ENCODE peak calls at places on chromosomes 5 and 9, in eight cellular contexts. One of them, this sample, is unnamed.

GRCh38 chr5:147408980-147409379 is 100.9 kb downstream of the DPYSL3 start:
- DNase-seq in Panc1: no peak
- DNase-seq in AG10803: no peak
- DNase-seq in astrocyte: no peak
- DNase-seq in mucosa of descending colon: no peak
- DNase-seq in body of pancreas: no peak
- DNase-seq in keratinocyte: no peak
- DNase-seq in brain microvascular endothelial cell: no peak
- DNase-seq in this sample: no peak

GRCh38 chr5:111461261-111461671 is 51.1 kb downstream of the STARD4 start:
- DNase-seq in Panc1: no peak
- DNase-seq in AG10803: no peak
- DNase-seq in astrocyte: no peak
- DNase-seq in mucosa of descending colon: no peak
- DNase-seq in body of pancreas: peak; percentile 35
- DNase-seq in keratinocyte: no peak
- DNase-seq in brain microvascular endothelial cell: peak; percentile 32
- DNase-seq in this sample: peak; percentile 38

GRCh38 chr5:89932771-89933181 is 476.8 kb downstream of the CETN3 start:
- DNase-seq in Panc1: no peak
- DNase-seq in AG10803: no peak
- DNase-seq in astrocyte: peak; percentile 15
- DNase-seq in mucosa of descending colon: no peak
- DNase-seq in body of pancreas: no peak
- DNase-seq in keratinocyte: no peak
- DNase-seq in brain microvascular endothelial cell: no peak
- DNase-seq in this sample: peak; percentile 70

GRCh38 chr5:96459313-96460109 is 26.5 kb upstream of the PCSK1 start:
- DNase-seq in Panc1: no peak
- DNase-seq in AG10803: peak; percentile 24
- DNase-seq in astrocyte: no peak
- DNase-seq in mucosa of descending colon: no peak
- DNase-seq in body of pancreas: no peak
- DNase-seq in keratinocyte: no peak
- DNase-seq in brain microvascular endothelial cell: no peak
- DNase-seq in this sample: no peak

GRCh38 chr9:91071185-91071990 is 269.8 kb downstream of the SYK start:
- DNase-seq in Panc1: no peak
- DNase-seq in AG10803: peak; percentile 95
- DNase-seq in astrocyte: peak; percentile 92
- DNase-seq in mucosa of descending colon: no peak
- DNase-seq in body of pancreas: no peak
- DNase-seq in keratinocyte: no peak
- DNase-seq in brain microvascular endothelial cell: peak; percentile 96
- DNase-seq in this sample: peak; percentile 73

GRCh38 chr5:50675385-50675784 is 8.9 kb downstream of the PARP8 start:
- DNase-seq in Panc1: no peak
- DNase-seq in AG10803: no peak
- DNase-seq in astrocyte: no peak
- DNase-seq in mucosa of descending colon: no peak
- DNase-seq in body of pancreas: no peak
- DNase-seq in keratinocyte: no peak
- DNase-seq in brain microvascular endothelial cell: no peak
- DNase-seq in this sample: no peak

GRCh38 chr9:83259558-83259957 is 196.6 kb upstream of the RASEF start:
- DNase-seq in Panc1: no peak
- DNase-seq in AG10803: no peak
- DNase-seq in astrocyte: no peak
- DNase-seq in mucosa of descending colon: no peak
- DNase-seq in body of pancreas: no peak
- DNase-seq in keratinocyte: no peak
- DNase-seq in brain microvascular endothelial cell: no peak
- DNase-seq in this sample: no peak

GRCh38 chr9:115671236-115671770 is 482.3 kb upstream of the PAPPA start:
- DNase-seq in Panc1: no peak
- DNase-seq in AG10803: peak; percentile 29
- DNase-seq in astrocyte: no peak
- DNase-seq in mucosa of descending colon: no peak
- DNase-seq in body of pancreas: no peak
- DNase-seq in keratinocyte: no peak
- DNase-seq in brain microvascular endothelial cell: no peak
- DNase-seq in this sample: no peak

DNA sequence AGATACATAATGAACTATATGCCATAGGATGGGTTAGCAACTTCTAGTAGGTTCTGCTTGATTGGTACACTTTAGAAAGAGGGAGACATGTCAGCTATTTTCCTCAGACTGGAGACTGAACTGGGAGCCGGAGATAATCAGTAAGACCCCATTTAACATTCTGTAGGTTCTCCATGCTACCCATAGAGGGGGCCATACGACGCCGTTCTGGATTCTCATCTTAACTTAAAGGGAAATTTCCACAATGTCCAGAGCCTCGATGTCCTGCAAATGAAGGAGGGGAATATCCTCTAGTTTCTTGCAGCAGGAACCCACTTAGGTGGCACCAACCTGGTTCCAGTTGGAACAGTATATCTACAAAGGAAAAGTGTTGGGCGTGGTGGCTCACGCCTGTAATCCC is 22.3 kb upstream of the NPM1 start:
- DNase-seq in Panc1: no peak
- DNase-seq in AG10803: no peak
- DNase-seq in astrocyte: no peak
- DNase-seq in mucosa of descending colon: no peak
- DNase-seq in body of pancreas: no peak
- DNase-seq in keratinocyte: no peak
- DNase-seq in brain microvascular endothelial cell: peak; percentile 18
- DNase-seq in this sample: peak; percentile 5
- TF ChIP-seq CTCF in Panc1: peak; percentile 69
- TF ChIP-seq CTCF in AG10803: peak; percentile 39
- TF ChIP-seq CTCF in astrocyte: peak; percentile 25
- TF ChIP-seq CTCF in mucosa of descending colon: no peak
- TF ChIP-seq CTCF in body of pancreas: no peak
- TF ChIP-seq CTCF in keratinocyte: peak; percentile 6
- TF ChIP-seq CTCF in brain microvascular endothelial cell: peak; percentile 71
- TF ChIP-seq CTCF in this sample: peak; percentile 31

DNA sequence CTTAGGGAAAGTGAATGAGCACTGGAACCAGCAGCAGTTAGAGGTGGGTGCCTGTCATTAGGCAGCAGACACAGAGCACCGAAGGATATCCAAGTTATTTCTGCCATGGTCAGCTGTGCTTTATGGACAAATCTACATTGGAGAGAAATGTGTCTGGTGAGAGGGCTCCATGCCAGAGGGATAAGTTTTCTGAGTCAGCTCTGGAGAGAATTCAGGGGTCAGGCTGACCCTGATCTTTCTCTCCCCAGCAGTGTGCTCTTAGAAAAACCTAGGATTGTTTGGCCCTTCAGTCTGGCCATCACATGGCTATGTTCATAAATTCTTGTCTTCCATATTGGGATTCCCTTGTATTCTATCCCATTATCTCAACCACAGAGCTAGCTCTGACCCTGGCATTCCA is 8.9 kb upstream of the IL17B start:
- DNase-seq in Panc1: no peak
- DNase-seq in AG10803: peak; percentile 66
- DNase-seq in astrocyte: peak; percentile 58
- DNase-seq in mucosa of descending colon: no peak
- DNase-seq in body of pancreas: no peak
- DNase-seq in keratinocyte: no peak
- DNase-seq in brain microvascular endothelial cell: peak; percentile 54
- DNase-seq in this sample: peak; percentile 81
- H3K4me3 ChIP-seq in Panc1: no peak overlapping the region
- H3K4me3 ChIP-seq in AG10803: no peak overlapping the region
- H3K4me3 ChIP-seq in astrocyte: no peak overlapping the region
- H3K4me3 ChIP-seq in mucosa of descending colon: no peak overlapping the region
- H3K4me3 ChIP-seq in body of pancreas: no peak overlapping the region
- H3K4me3 ChIP-seq in keratinocyte: no peak overlapping the region
- H3K4me3 ChIP-seq in brain microvascular endothelial cell: no peak overlapping the region
- H3K4me3 ChIP-seq in this sample: no peak overlapping the region

DNA sequence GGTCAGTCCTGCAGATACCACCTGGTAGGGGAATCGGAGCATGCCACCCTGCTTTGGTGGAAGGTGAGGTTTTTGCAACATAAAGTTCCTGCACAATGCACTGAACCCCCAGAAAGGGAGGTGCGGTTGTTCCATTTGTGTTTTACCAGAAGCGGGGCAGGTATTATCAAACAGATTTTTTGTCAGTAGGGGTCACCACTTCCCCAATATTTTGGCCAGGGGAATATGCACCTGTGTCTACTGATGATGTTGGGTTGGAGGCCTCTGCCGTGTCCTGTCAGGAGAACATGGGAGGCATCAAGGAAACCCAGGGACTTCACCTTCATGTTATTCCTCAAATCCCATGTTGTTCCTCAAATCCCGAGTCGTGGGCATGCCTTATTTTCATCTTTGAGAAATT is 438.7 kb downstream of the NTRK2 start:
- DNase-seq in Panc1: no peak
- DNase-seq in AG10803: no peak
- DNase-seq in astrocyte: no peak
- DNase-seq in mucosa of descending colon: no peak
- DNase-seq in body of pancreas: no peak
- DNase-seq in keratinocyte: no peak
- DNase-seq in brain microvascular endothelial cell: no peak
- DNase-seq in this sample: no peak
- TF ChIP-seq CTCF in Panc1: no peak
- TF ChIP-seq CTCF in AG10803: no peak
- TF ChIP-seq CTCF in astrocyte: no peak
- TF ChIP-seq CTCF in mucosa of descending colon: no peak
- TF ChIP-seq CTCF in body of pancreas: no peak
- TF ChIP-seq CTCF in keratinocyte: no peak
- TF ChIP-seq CTCF in brain microvascular endothelial cell: no peak
- TF ChIP-seq CTCF in this sample: no peak

GRCh38 chr9:37593877-37594448 is 1.6 kb upstream of the TOMM5 start:
- DNase-seq in Panc1: no peak
- DNase-seq in AG10803: peak; percentile 26
- DNase-seq in astrocyte: no peak
- DNase-seq in mucosa of descending colon: no peak
- DNase-seq in body of pancreas: no peak
- DNase-seq in keratinocyte: no peak
- DNase-seq in brain microvascular endothelial cell: no peak
- DNase-seq in this sample: no peak
- H3K4me3 ChIP-seq in Panc1: peak overlapping the region; percentile 54
- H3K4me3 ChIP-seq in AG10803: no peak overlapping the region
- H3K4me3 ChIP-seq in astrocyte: no peak overlapping the region
- H3K4me3 ChIP-seq in mucosa of descending colon: no peak overlapping the region
- H3K4me3 ChIP-seq in body of pancreas: no peak overlapping the region
- H3K4me3 ChIP-seq in keratinocyte: no peak overlapping the region
- H3K4me3 ChIP-seq in brain microvascular endothelial cell: no peak overlapping the region
- H3K4me3 ChIP-seq in this sample: no peak overlapping the region

DNA sequence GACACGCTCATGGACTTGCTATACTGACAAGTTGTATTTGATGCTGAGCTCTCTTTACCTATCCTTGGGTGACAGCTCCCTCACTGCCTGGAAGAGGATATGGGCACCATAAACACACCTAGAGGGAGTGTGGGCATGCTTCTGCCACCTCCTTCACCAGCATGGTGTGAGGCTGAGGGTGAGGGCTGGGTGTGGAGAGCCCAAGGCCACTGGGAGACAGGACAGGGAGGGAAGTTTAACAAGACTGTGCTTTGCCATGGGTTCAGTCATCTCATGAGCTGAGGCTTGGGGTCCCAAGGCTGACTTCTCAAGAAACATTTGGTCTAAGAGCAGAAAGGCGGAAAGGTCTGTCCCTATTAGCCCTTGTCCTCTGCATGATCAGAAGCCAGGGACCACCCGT is 93.6 kb upstream of the ANKRD55 start:
- DNase-seq in Panc1: no peak
- DNase-seq in AG10803: no peak
- DNase-seq in astrocyte: no peak
- DNase-seq in mucosa of descending colon: no peak
- DNase-seq in body of pancreas: no peak
- DNase-seq in keratinocyte: no peak
- DNase-seq in brain microvascular endothelial cell: no peak
- DNase-seq in this sample: no peak
- TF ChIP-seq CTCF in Panc1: no peak
- TF ChIP-seq CTCF in AG10803: no peak
- TF ChIP-seq CTCF in astrocyte: no peak
- TF ChIP-seq CTCF in mucosa of descending colon: no peak
- TF ChIP-seq CTCF in body of pancreas: no peak
- TF ChIP-seq CTCF in keratinocyte: no peak
- TF ChIP-seq CTCF in brain microvascular endothelial cell: no peak
- TF ChIP-seq CTCF in this sample: no peak

GRCh38 chr5:61626639-61627282 is 294.7 kb downstream of the ZSWIM6 start:
- DNase-seq in Panc1: no peak
- DNase-seq in AG10803: no peak
- DNase-seq in astrocyte: no peak
- DNase-seq in mucosa of descending colon: no peak
- DNase-seq in body of pancreas: no peak
- DNase-seq in keratinocyte: no peak
- DNase-seq in brain microvascular endothelial cell: no peak
- DNase-seq in this sample: no peak

GRCh38 chr5:61632064-61632463 is 300.0 kb downstream of the ZSWIM6 start:
- DNase-seq in Panc1: no peak
- DNase-seq in AG10803: no peak
- DNase-seq in astrocyte: no peak
- DNase-seq in mucosa of descending colon: no peak
- DNase-seq in body of pancreas: no peak
- DNase-seq in keratinocyte: no peak
- DNase-seq in brain microvascular endothelial cell: no peak
- DNase-seq in this sample: no peak

GRCh38 chr5:61635271-61635670 is 303.2 kb downstream of the ZSWIM6 start:
- DNase-seq in Panc1: no peak
- DNase-seq in AG10803: no peak
- DNase-seq in astrocyte: no peak
- DNase-seq in mucosa of descending colon: no peak
- DNase-seq in body of pancreas: no peak
- DNase-seq in keratinocyte: no peak
- DNase-seq in brain microvascular endothelial cell: no peak
- DNase-seq in this sample: no peak

GRCh38 chr5:61631438-61631941 is 299.4 kb downstream of the ZSWIM6 start:
- DNase-seq in Panc1: no peak
- DNase-seq in AG10803: peak; percentile 17
- DNase-seq in astrocyte: peak; percentile 55
- DNase-seq in mucosa of descending colon: no peak
- DNase-seq in body of pancreas: peak; percentile 46
- DNase-seq in keratinocyte: no peak
- DNase-seq in brain microvascular endothelial cell: peak; percentile 4
- DNase-seq in this sample: peak; percentile 54

DNA sequence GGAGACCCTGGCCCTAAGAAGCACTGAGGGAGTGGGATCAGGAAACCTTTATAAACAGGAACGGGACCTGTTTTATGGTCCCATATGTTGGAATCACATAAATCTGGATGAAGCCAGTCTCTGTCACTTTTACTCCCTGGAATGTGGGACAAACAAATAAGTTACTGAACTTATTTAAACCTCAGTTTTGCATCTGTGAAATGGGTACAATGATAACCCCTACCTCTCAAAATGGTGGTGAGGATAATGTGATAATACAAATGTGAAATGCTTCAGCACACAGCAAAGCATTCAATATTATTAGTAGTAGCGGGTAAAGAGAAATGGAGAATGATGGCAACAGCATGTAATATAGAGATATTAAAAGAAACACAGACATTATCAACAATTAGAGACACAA is 298.9 kb downstream of the ZSWIM6 start:
- DNase-seq in Panc1: no peak
- DNase-seq in AG10803: no peak
- DNase-seq in astrocyte: no peak
- DNase-seq in mucosa of descending colon: no peak
- DNase-seq in body of pancreas: no peak
- DNase-seq in keratinocyte: no peak
- DNase-seq in brain microvascular endothelial cell: no peak
- DNase-seq in this sample: no peak
- H3K4me3 ChIP-seq in Panc1: no peak overlapping the region
- H3K4me3 ChIP-seq in AG10803: no peak overlapping the region
- H3K4me3 ChIP-seq in astrocyte: no peak overlapping the region
- H3K4me3 ChIP-seq in mucosa of descending colon: no peak overlapping the region
- H3K4me3 ChIP-seq in body of pancreas: no peak overlapping the region
- H3K4me3 ChIP-seq in keratinocyte: no peak overlapping the region
- H3K4me3 ChIP-seq in brain microvascular endothelial cell: no peak overlapping the region
- H3K4me3 ChIP-seq in this sample: no peak overlapping the region

This sample was measured in fibroblast of the aortic adventitia.